ENCODE peak calls at places on chromosomes 6 and 20, in nine cellular contexts. One of them, this sample, is unnamed.

GRCh38 chr6:151257984-151258445 is 18.2 kb downstream of the AKAP12 start:
- DNase-seq in GM06990: no peak
- DNase-seq in nephron progenitor cell: no peak
- DNase-seq in stomach: no peak
- DNase-seq in GM13977: no peak
- DNase-seq in AG09309: no peak
- DNase-seq in upper lobe of left lung: no peak
- DNase-seq in GM10248: no peak
- DNase-seq in BJ: no peak
- DNase-seq in this sample: no peak

GRCh38 chr6:46103437-46103836 is 26.4 kb upstream of the ENPP4 start:
- DNase-seq in GM06990: no peak
- DNase-seq in nephron progenitor cell: no peak
- DNase-seq in stomach: no peak
- DNase-seq in GM13977: no peak
- DNase-seq in AG09309: no peak
- DNase-seq in upper lobe of left lung: no peak
- DNase-seq in GM10248: no peak
- DNase-seq in BJ: no peak
- DNase-seq in this sample: no peak

GRCh38 chr20:57429579-57430202 is 38.5 kb downstream of the RBM38 start:
- DNase-seq in GM06990: no peak
- DNase-seq in nephron progenitor cell: no peak
- DNase-seq in stomach: no peak
- DNase-seq in GM13977: no peak
- DNase-seq in AG09309: no peak
- DNase-seq in upper lobe of left lung: no peak
- DNase-seq in GM10248: peak; percentile 54
- DNase-seq in BJ: no peak
- DNase-seq in this sample: no peak

GRCh38 chr6:35445691-35446090 is 6.4 kb upstream of the FANCE start:
- DNase-seq in GM06990: no peak
- DNase-seq in nephron progenitor cell: no peak
- DNase-seq in stomach: no peak
- DNase-seq in GM13977: no peak
- DNase-seq in AG09309: no peak
- DNase-seq in upper lobe of left lung: no peak
- DNase-seq in GM10248: no peak
- DNase-seq in BJ: no peak
- DNase-seq in this sample: no peak

GRCh38 chr6:158039571-158040050 is 57.9 kb downstream of the SYNJ2 start:
- DNase-seq in GM06990: no peak
- DNase-seq in nephron progenitor cell: no peak
- DNase-seq in stomach: no peak
- DNase-seq in GM13977: no peak
- DNase-seq in AG09309: no peak
- DNase-seq in upper lobe of left lung: no peak
- DNase-seq in GM10248: no peak
- DNase-seq in BJ: no peak
- DNase-seq in this sample: no peak

GRCh38 chr6:7154341-7155139 is 46.8 kb downstream of the RREB1 start:
- DNase-seq in GM06990: peak; percentile 69
- DNase-seq in nephron progenitor cell: no peak
- DNase-seq in stomach: no peak
- DNase-seq in GM13977: peak; percentile 49
- DNase-seq in AG09309: no peak
- DNase-seq in upper lobe of left lung: no peak
- DNase-seq in GM10248: no peak
- DNase-seq in BJ: no peak
- DNase-seq in this sample: no peak

GRCh38 chr6:155177369-155177961 is 86.3 kb upstream of the CLDN20 start:
- DNase-seq in GM06990: no peak
- DNase-seq in nephron progenitor cell: peak; percentile 38
- DNase-seq in stomach: peak; percentile 38
- DNase-seq in GM13977: no peak
- DNase-seq in AG09309: no peak
- DNase-seq in upper lobe of left lung: no peak
- DNase-seq in GM10248: no peak
- DNase-seq in BJ: no peak
- DNase-seq in this sample: no peak

GRCh38 chr20:54110457-54110856 is 40.1 kb upstream of the BCAS1 start:
- DNase-seq in GM06990: no peak
- DNase-seq in nephron progenitor cell: no peak
- DNase-seq in stomach: no peak
- DNase-seq in GM13977: no peak
- DNase-seq in AG09309: no peak
- DNase-seq in upper lobe of left lung: no peak
- DNase-seq in GM10248: no peak
- DNase-seq in BJ: no peak
- DNase-seq in this sample: no peak

GRCh38 chr6:156866181-156866862 is 89.1 kb downstream of the ARID1B start:
- DNase-seq in GM06990: no peak
- DNase-seq in nephron progenitor cell: no peak
- DNase-seq in stomach: no peak
- DNase-seq in GM13977: peak; percentile 42
- DNase-seq in AG09309: no peak
- DNase-seq in upper lobe of left lung: no peak
- DNase-seq in GM10248: peak; percentile 36
- DNase-seq in BJ: no peak
- DNase-seq in this sample: no peak

GRCh38 chr6:6674872-6675271 is 86.4 kb downstream of the LY86 start:
- DNase-seq in GM06990: no peak
- DNase-seq in nephron progenitor cell: no peak
- DNase-seq in stomach: no peak
- DNase-seq in GM13977: no peak
- DNase-seq in AG09309: no peak
- DNase-seq in upper lobe of left lung: no peak
- DNase-seq in GM10248: no peak
- DNase-seq in BJ: no peak
- DNase-seq in this sample: no peak

GRCh38 chr20:51428451-51429143 is 113.9 kb downstream of the NFATC2 start:
- DNase-seq in GM06990: no peak
- DNase-seq in nephron progenitor cell: peak; percentile 54
- DNase-seq in stomach: peak; percentile 63
- DNase-seq in GM13977: no peak
- DNase-seq in AG09309: no peak
- DNase-seq in upper lobe of left lung: peak; percentile 71
- DNase-seq in GM10248: no peak
- DNase-seq in BJ: no peak
- DNase-seq in this sample: peak; percentile 15
- TF ChIP-seq CTCF in GM06990: no peak
- TF ChIP-seq CTCF in nephron progenitor cell: no peak
- TF ChIP-seq CTCF in stomach: no peak
- TF ChIP-seq CTCF in GM13977: no peak
- TF ChIP-seq CTCF in AG09309: no peak
- TF ChIP-seq CTCF in upper lobe of left lung: no peak
- TF ChIP-seq CTCF in GM10248: no peak
- TF ChIP-seq CTCF in BJ: no peak
- TF ChIP-seq CTCF in this sample: no peak

DNA sequence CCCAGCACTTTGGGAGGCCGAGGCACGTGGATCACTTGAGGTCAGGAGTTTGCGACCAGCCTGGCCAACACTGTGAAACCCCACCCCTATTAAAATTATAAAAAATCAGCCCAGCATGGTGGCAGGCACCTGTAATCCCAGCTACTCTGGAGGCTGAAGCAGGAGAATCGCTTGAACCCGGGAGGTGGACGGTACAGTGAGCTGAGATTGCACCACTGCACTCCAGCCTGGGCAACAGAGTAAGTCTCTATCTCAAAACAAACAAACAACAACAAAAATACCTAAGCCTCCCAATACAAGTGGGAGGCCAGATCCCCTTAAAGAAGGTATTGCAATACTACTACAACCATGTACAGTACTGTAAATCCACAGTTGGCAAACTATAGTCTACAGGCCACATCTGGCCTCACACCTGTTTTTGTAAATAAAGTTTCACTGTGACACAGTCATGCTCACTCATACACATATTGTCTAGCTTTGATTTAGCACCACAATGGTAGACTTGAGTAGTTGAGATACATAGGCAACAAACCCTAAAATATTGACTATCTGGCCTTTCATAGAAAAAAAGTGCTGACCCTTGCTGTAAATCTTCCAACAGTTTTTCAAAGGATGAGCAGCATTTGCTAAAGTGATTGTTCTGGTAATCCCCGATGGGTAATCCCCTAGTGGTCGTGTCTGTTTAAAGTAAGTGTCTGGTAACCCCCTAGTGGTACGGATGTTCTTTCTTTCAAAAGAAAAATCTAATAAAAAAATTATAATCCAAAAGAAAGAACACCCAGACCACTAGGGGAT is 202.0 kb downstream of the RNGTT start:
- DNase-seq in GM06990: peak; percentile 65
- DNase-seq in nephron progenitor cell: no peak
- DNase-seq in stomach: no peak
- DNase-seq in GM13977: peak; percentile 40
- DNase-seq in AG09309: no peak
- DNase-seq in upper lobe of left lung: no peak
- DNase-seq in GM10248: peak; percentile 44
- DNase-seq in BJ: no peak
- DNase-seq in this sample: no peak
- TF ChIP-seq CTCF in GM06990: peak; percentile 32
- TF ChIP-seq CTCF in nephron progenitor cell: no peak
- TF ChIP-seq CTCF in stomach: no peak
- TF ChIP-seq CTCF in GM13977: peak; percentile 22
- TF ChIP-seq CTCF in AG09309: no peak
- TF ChIP-seq CTCF in upper lobe of left lung: no peak
- TF ChIP-seq CTCF in GM10248: peak; percentile 17
- TF ChIP-seq CTCF in BJ: no peak
- TF ChIP-seq CTCF in this sample: no peak

GRCh38 chr6:299050-299980 is 7.0 kb downstream of the DUSP22 start:
- DNase-seq in GM06990: no peak
- DNase-seq in nephron progenitor cell: no peak
- DNase-seq in stomach: no peak
- DNase-seq in GM13977: no peak
- DNase-seq in AG09309: no peak
- DNase-seq in upper lobe of left lung: peak; percentile 81
- DNase-seq in GM10248: no peak
- DNase-seq in BJ: no peak
- DNase-seq in this sample: no peak

GRCh38 chr6:300026-300425 is 7.7 kb downstream of the DUSP22 start:
- DNase-seq in GM06990: no peak
- DNase-seq in nephron progenitor cell: no peak
- DNase-seq in stomach: no peak
- DNase-seq in GM13977: no peak
- DNase-seq in AG09309: no peak
- DNase-seq in upper lobe of left lung: no peak
- DNase-seq in GM10248: no peak
- DNase-seq in BJ: no peak
- DNase-seq in this sample: no peak

GRCh38 chr6:297571-298232 is 5.4 kb downstream of the DUSP22 start:
- DNase-seq in GM06990: no peak
- DNase-seq in nephron progenitor cell: no peak
- DNase-seq in stomach: no peak
- DNase-seq in GM13977: no peak
- DNase-seq in AG09309: no peak
- DNase-seq in upper lobe of left lung: no peak
- DNase-seq in GM10248: no peak
- DNase-seq in BJ: no peak
- DNase-seq in this sample: no peak

GRCh38 chr6:296151-297122 is 4.2 kb downstream of the DUSP22 start:
- DNase-seq in GM06990: peak; percentile 71
- DNase-seq in nephron progenitor cell: no peak
- DNase-seq in stomach: no peak
- DNase-seq in GM13977: peak; percentile 74
- DNase-seq in AG09309: no peak
- DNase-seq in upper lobe of left lung: no peak
- DNase-seq in GM10248: no peak
- DNase-seq in BJ: no peak
- DNase-seq in this sample: no peak

GRCh38 chr6:298233-299049 is 6.2 kb downstream of the DUSP22 start:
- DNase-seq in GM06990: no peak
- DNase-seq in nephron progenitor cell: no peak
- DNase-seq in stomach: no peak
- DNase-seq in GM13977: no peak
- DNase-seq in AG09309: no peak
- DNase-seq in upper lobe of left lung: no peak
- DNase-seq in GM10248: no peak
- DNase-seq in BJ: no peak
- DNase-seq in this sample: no peak
- TF ChIP-seq CTCF in GM06990: no peak
- TF ChIP-seq CTCF in nephron progenitor cell: no peak
- TF ChIP-seq CTCF in stomach: no peak
- TF ChIP-seq CTCF in GM13977: no peak
- TF ChIP-seq CTCF in AG09309: no peak
- TF ChIP-seq CTCF in upper lobe of left lung: no peak
- TF ChIP-seq CTCF in GM10248: no peak
- TF ChIP-seq CTCF in BJ: no peak
- TF ChIP-seq CTCF in this sample: no peak

GRCh38 chr6:67003844-67004243 is 1296.8 kb upstream of the EYS start:
- DNase-seq in GM06990: no peak
- DNase-seq in nephron progenitor cell: no peak
- DNase-seq in stomach: no peak
- DNase-seq in GM13977: no peak
- DNase-seq in AG09309: no peak
- DNase-seq in upper lobe of left lung: no peak
- DNase-seq in GM10248: no peak
- DNase-seq in BJ: no peak
- DNase-seq in this sample: no peak

DNA sequence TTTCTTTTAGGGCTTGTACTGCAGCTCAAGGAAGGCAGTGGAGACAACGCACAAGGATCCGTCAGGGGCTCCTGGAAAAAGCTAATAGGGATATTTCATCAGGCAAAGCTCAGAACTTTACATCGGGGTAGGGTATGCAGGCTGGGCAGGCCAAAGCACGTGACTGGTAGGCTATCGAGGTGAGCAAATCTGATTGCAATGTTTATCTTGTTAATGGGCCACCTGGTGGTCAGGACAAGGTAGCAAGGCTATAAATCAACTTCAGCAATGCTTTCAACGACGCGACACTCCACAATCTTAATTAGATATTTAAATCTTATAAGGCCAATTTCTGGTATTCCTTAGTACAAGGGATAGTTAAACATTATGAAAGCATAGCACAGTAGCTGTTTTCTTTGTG is 1302.8 kb upstream of the EYS start:
- DNase-seq in GM06990: no peak
- DNase-seq in nephron progenitor cell: no peak
- DNase-seq in stomach: no peak
- DNase-seq in GM13977: no peak
- DNase-seq in AG09309: no peak
- DNase-seq in upper lobe of left lung: no peak
- DNase-seq in GM10248: no peak
- DNase-seq in BJ: no peak
- DNase-seq in this sample: no peak
- TF ChIP-seq CTCF in GM06990: no peak
- TF ChIP-seq CTCF in nephron progenitor cell: no peak
- TF ChIP-seq CTCF in stomach: no peak
- TF ChIP-seq CTCF in GM13977: peak; percentile 25
- TF ChIP-seq CTCF in AG09309: no peak
- TF ChIP-seq CTCF in upper lobe of left lung: no peak
- TF ChIP-seq CTCF in GM10248: no peak
- TF ChIP-seq CTCF in BJ: no peak
- TF ChIP-seq CTCF in this sample: peak; percentile 36

GRCh38 chr6:52504778-52505127 is 72.1 kb downstream of the TRAM2 start:
- DNase-seq in GM06990: no peak
- DNase-seq in nephron progenitor cell: no peak
- DNase-seq in stomach: no peak
- DNase-seq in GM13977: no peak
- DNase-seq in AG09309: no peak
- DNase-seq in upper lobe of left lung: no peak
- DNase-seq in GM10248: no peak
- DNase-seq in BJ: no peak
- DNase-seq in this sample: no peak
- TF ChIP-seq CTCF in GM06990: no peak
- TF ChIP-seq CTCF in nephron progenitor cell: no peak
- TF ChIP-seq CTCF in stomach: no peak
- TF ChIP-seq CTCF in GM13977: no peak
- TF ChIP-seq CTCF in AG09309: no peak
- TF ChIP-seq CTCF in upper lobe of left lung: no peak
- TF ChIP-seq CTCF in GM10248: no peak
- TF ChIP-seq CTCF in BJ: no peak
- TF ChIP-seq CTCF in this sample: no peak

GRCh38 chr6:167906899-167907298 is 80.2 kb downstream of the AFDN start:
- DNase-seq in GM06990: no peak
- DNase-seq in nephron progenitor cell: peak; percentile 29
- DNase-seq in stomach: peak; percentile 86
- DNase-seq in GM13977: no peak
- DNase-seq in AG09309: no peak
- DNase-seq in upper lobe of left lung: no peak
- DNase-seq in GM10248: no peak
- DNase-seq in BJ: no peak
- DNase-seq in this sample: no peak
- TF ChIP-seq CTCF in GM06990: no peak
- TF ChIP-seq CTCF in nephron progenitor cell: no peak
- TF ChIP-seq CTCF in stomach: no peak
- TF ChIP-seq CTCF in GM13977: no peak
- TF ChIP-seq CTCF in AG09309: no peak
- TF ChIP-seq CTCF in upper lobe of left lung: no peak
- TF ChIP-seq CTCF in GM10248: no peak
- TF ChIP-seq CTCF in BJ: no peak
- TF ChIP-seq CTCF in this sample: no peak